ENCODE peak calls at places on chromosomes 2 and 18, in six cellular contexts. N is EL; U is EH; X is endothelial cell; M is activated CD4-positive, alpha-beta memory T cell treated with anti-CD3 and anti-CD28 coated beads, Interleukin-2, amount 10 ng/mL, durations not matched to agents 7 days and 5 days; Y is left cardiac atrium. L is an unnamed sample.

GRCh38 chr18:12046751-12047335 is 46.8 kb upstream of the ANKRD62 start:
- DNase-seq in Y (no peak), N (no peak), X (no peak), U (no peak), M (peak; percentile 9), L (no peak)

GRCh38 chr18:6414118-6414722 is 491 bp downstream of the L3MBTL4 start:
- DNase-seq in N (peak; percentile 8), U (peak; percentile 6), Y (peak; percentile 79), X (peak; percentile 42), M (peak; percentile 38), L (peak; percentile 67)

GRCh38 chr2:15939854-15940660 is at the start of gene MYCN:
- DNase-seq in Y (no peak), M (peak; percentile 37), X (peak; percentile 42), U (peak; percentile 25), N (peak; percentile 10), L (peak; percentile 82)

GRCh38 chr18:46010050-46010449 is 42.9 kb upstream of the EPG5 start:
- DNase-seq in M (no peak), U (no peak), Y (no peak), X (no peak), N (no peak), L (no peak)

GRCh38 chr18:58687871-58688308 is 16.6 kb downstream of the MALT1 start:
- DNase-seq in X (no peak), N (no peak), Y (no peak), U (no peak), M (peak; percentile 69), L (no peak)

GRCh38 chr2:186740266-186740665 is 46.4 kb downstream of the FAM171B start:
- DNase-seq in N (no peak), X (no peak), M (no peak), U (no peak), Y (no peak), L (no peak)

GRCh38 chr2:178193496-178193822 is 853 bp upstream of the OSBPL6 start:
- DNase-seq in X (no peak), Y (no peak), U (no peak), N (no peak), M (no peak), L (no peak)

GRCh38 chr2:232322560-232323327 is 55.8 kb upstream of the ALPP start:
- DNase-seq in N (no peak), M (no peak), Y (peak; percentile 1), X (no peak), U (no peak), L (no peak)

GRCh38 chr2:235669269-235669831 is 175.5 kb downstream of the AGAP1 start:
- DNase-seq in U (peak; percentile 67), Y (peak; percentile 73), N (peak; percentile 71), X (peak; percentile 76), M (peak; percentile 22), L (peak; percentile 90)

L was measured in astrocyte of the hippocampus.